ENCODE peak calls at places on chromosomes 13 and 19, in five cellular contexts. Z is renal cortical epithelial cell, Y is psoas muscle, L is T1000, P is sciatic nerve. U is an unnamed sample.

GRCh38 chr13:100657881-100658315 is 16.7 kb downstream of the TMTC4 start:
- DNase-seq in Z (no peak), Y (no peak), L (no peak), P (no peak), U (no peak)

GRCh38 chr13:60990032-60990733 is 425.5 kb downstream of the PCDH20 start:
- DNase-seq in Z (no peak), Y (no peak), L (no peak), P (no peak), U (no peak)

GRCh38 chr19:50693064-50693975 is 26.3 kb downstream of the SHANK1 start:
- DNase-seq in Z (no peak), Y (no peak), L (no peak), P (no peak), U (no peak)

GRCh38 chr13:83057119-83057518 is 825.2 kb downstream of the SLITRK1 start:
- DNase-seq in Z (no peak), Y (no peak), L (no peak), P (no peak), U (no peak)

GRCh38 chr19:56839665-56840451 is 668 bp downstream of the PEG3 start:
- DNase-seq in Z (peak), Y (peak), L (peak), P (peak), U (peak)

GRCh38 chr19:11465605-11466004 is 15.2 kb downstream of the ELAVL3 start:
- DNase-seq in Z (no peak), Y (no peak), L (no peak), P (no peak), U (no peak)

GRCh38 chr13:94858856-94859811 is 146.8 kb upstream of the SOX21 start:
- DNase-seq in Z (no peak), Y (peak), L (no peak), P (peak), U (peak)

GRCh38 chr19:43847884-43848283 is 20.8 kb downstream of the ZNF283 start:
- DNase-seq in Z (no peak), Y (no peak), L (no peak), P (no peak), U (no peak)

GRCh38 chr19:28169168-28169862 is 1043.6 kb downstream of the UQCRFS1 start:
- DNase-seq in Z (no peak), Y (no peak), L (no peak), P (no peak), U (no peak)

GRCh38 chr19:2037676-2038255 is 13.3 kb downstream of the MKNK2 start:
- DNase-seq in Z (no peak), Y (no peak), L (no peak), P (peak), U (peak)

GRCh38 chr19:41999071-41999877 is 5.2 kb upstream of the ATP1A3 start:
- DNase-seq in Z (no peak), Y (no peak), L (no peak), P (no peak), U (no peak)

GRCh38 chr13:38239874-38240273 is 109.8 kb upstream of the UFM1 start:
- DNase-seq in Z (no peak), Y (no peak), L (no peak), P (no peak), U (no peak)

GRCh38 chr19:18293642-18294466 is 12.4 kb upstream of the JUND start:
- DNase-seq in Z (no peak), Y (no peak), L (no peak), P (no peak), U (no peak)

GRCh38 chr19:1026189-1027019 is at the start of gene CNN2:
- DNase-seq in Z (peak), Y (peak), L (peak), P (peak), U (peak)

GRCh38 chr13:48975101-48975925 is at the start of gene FNDC3A:
- DNase-seq in Z (peak), Y (peak), L (peak), P (peak), U (peak)